ENCODE peak calls at places on chromosomes 13 and 19, in four cellular contexts. One of them, this sample, is unnamed.

GRCh38 chr13:29859971-29860370 is 9.6 kb upstream of the UBL3 start:
- DNase-seq in frontal cortex: no peak
- DNase-seq in GM23338: no peak
- DNase-seq in HuH-7.5: no peak
- DNase-seq in this sample: no peak

GRCh38 chr13:112859817-112860190 is 109.2 kb upstream of the MCF2L start:
- DNase-seq in frontal cortex: peak
- DNase-seq in GM23338: no peak
- DNase-seq in HuH-7.5: no peak
- DNase-seq in this sample: peak

GRCh38 chr19:52336976-52337375 is 933 bp downstream of the ZNF610 start:
- DNase-seq in frontal cortex: no peak
- DNase-seq in GM23338: peak
- DNase-seq in HuH-7.5: no peak
- DNase-seq in this sample: no peak

GRCh38 chr19:18153555-18154134 is 682 bp downstream of the PIK3R2 start:
- DNase-seq in frontal cortex: no peak
- DNase-seq in GM23338: peak
- DNase-seq in HuH-7.5: no peak
- DNase-seq in this sample: no peak

GRCh38 chr13:35787937-35788336 is 311.4 kb upstream of the MAB21L1 start:
- DNase-seq in frontal cortex: no peak
- DNase-seq in GM23338: peak
- DNase-seq in HuH-7.5: no peak
- DNase-seq in this sample: no peak

GRCh38 chr19:49863935-49864320 is 3.4 kb downstream of the PNKP start:
- DNase-seq in frontal cortex: no peak
- DNase-seq in GM23338: no peak
- DNase-seq in HuH-7.5: no peak
- DNase-seq in this sample: no peak

GRCh38 chr13:102440259-102440936 is 38.5 kb upstream of the FGF14 start:
- DNase-seq in frontal cortex: no peak
- DNase-seq in GM23338: no peak
- DNase-seq in HuH-7.5: no peak
- DNase-seq in this sample: no peak

GRCh38 chr19:10471909-10472308 is 31.2 kb downstream of the KEAP1 start:
- DNase-seq in frontal cortex: no peak
- DNase-seq in GM23338: peak
- DNase-seq in HuH-7.5: peak
- DNase-seq in this sample: no peak

GRCh38 chr13:93328943-93329342 is 102.3 kb downstream of the GPC6 start:
- DNase-seq in frontal cortex: no peak
- DNase-seq in GM23338: no peak
- DNase-seq in HuH-7.5: no peak
- DNase-seq in this sample: no peak

GRCh38 chr13:98910501-98910951 is 67.3 kb downstream of the DOCK9 start:
- DNase-seq in frontal cortex: no peak
- DNase-seq in GM23338: no peak
- DNase-seq in HuH-7.5: no peak
- DNase-seq in this sample: no peak

GRCh38 chr19:50649433-50650391 is at the start of gene C19orf81:
- DNase-seq in frontal cortex: no peak
- DNase-seq in GM23338: peak
- DNase-seq in HuH-7.5: no peak
- DNase-seq in this sample: no peak

GRCh38 chr13:36453518-36453917 is 21.2 kb downstream of the CCNA1 start:
- DNase-seq in frontal cortex: no peak
- DNase-seq in GM23338: peak
- DNase-seq in HuH-7.5: no peak
- DNase-seq in this sample: no peak

GRCh38 chr19:13835791-13836723 is 40.8 kb downstream of the ZSWIM4 start:
- DNase-seq in frontal cortex: no peak
- DNase-seq in GM23338: no peak
- DNase-seq in HuH-7.5: no peak
- DNase-seq in this sample: no peak

GRCh38 chr19:57560049-57560491 is 407 bp upstream of the ZNF550 start:
- DNase-seq in frontal cortex: no peak
- DNase-seq in GM23338: no peak
- DNase-seq in HuH-7.5: no peak
- DNase-seq in this sample: no peak

GRCh38 chr13:108214511-108215383 is 589 bp downstream of the LIG4 start:
- DNase-seq in frontal cortex: peak
- DNase-seq in GM23338: peak
- DNase-seq in HuH-7.5: no peak
- DNase-seq in this sample: peak

GRCh38 chr19:11617207-11618062 is 20.2 kb downstream of the ZNF627 start:
- DNase-seq in frontal cortex: no peak
- DNase-seq in GM23338: no peak
- DNase-seq in HuH-7.5: no peak
- DNase-seq in this sample: no peak

GRCh38 chr19:23052349-23052748 is 49.4 kb upstream of the ZNF728 start:
- DNase-seq in frontal cortex: no peak
- DNase-seq in GM23338: peak
- DNase-seq in HuH-7.5: no peak
- DNase-seq in this sample: no peak

GRCh38 chr19:49437231-49437630 is 4.1 kb downstream of the SLC17A7 start:
- DNase-seq in frontal cortex: no peak
- DNase-seq in GM23338: no peak
- DNase-seq in HuH-7.5: no peak
- DNase-seq in this sample: no peak

GRCh38 chr13:39783051-39783450 is 127.6 kb downstream of the COG6 start:
- DNase-seq in frontal cortex: no peak
- DNase-seq in GM23338: no peak
- DNase-seq in HuH-7.5: no peak
- DNase-seq in this sample: no peak

GRCh38 chr19:43700368-43701015 is 15.4 kb upstream of the IRGC start:
- DNase-seq in frontal cortex: peak
- DNase-seq in GM23338: no peak
- DNase-seq in HuH-7.5: no peak
- DNase-seq in this sample: peak

GRCh38 chr19:50330365-50331078 is 1.3 kb upstream of the KCNC3 start:
- DNase-seq in frontal cortex: peak
- DNase-seq in GM23338: peak
- DNase-seq in HuH-7.5: peak
- DNase-seq in this sample: peak

GRCh38 chr13:72346716-72347115 is 380.7 kb downstream of the MZT1 start:
- DNase-seq in frontal cortex: no peak
- DNase-seq in GM23338: no peak
- DNase-seq in HuH-7.5: no peak
- DNase-seq in this sample: no peak

GRCh38 chr19:5926641-5927438 is 12.8 kb downstream of the CAPS start:
- DNase-seq in frontal cortex: peak
- DNase-seq in GM23338: no peak
- DNase-seq in HuH-7.5: no peak
- DNase-seq in this sample: no peak

GRCh38 chr19:6402058-6402457 is 9.1 kb upstream of the GTF2F1 start:
- DNase-seq in frontal cortex: no peak
- DNase-seq in GM23338: no peak
- DNase-seq in HuH-7.5: no peak
- DNase-seq in this sample: no peak

GRCh38 chr19:58581227-58582141 is 8.3 kb upstream of the MZF1 start:
- DNase-seq in frontal cortex: peak
- DNase-seq in GM23338: peak
- DNase-seq in HuH-7.5: no peak
- DNase-seq in this sample: peak

GRCh38 chr13:76715621-76716020 is 170.6 kb downstream of the KCTD12 start:
- DNase-seq in frontal cortex: no peak
- DNase-seq in GM23338: peak
- DNase-seq in HuH-7.5: no peak
- DNase-seq in this sample: no peak

GRCh38 chr13:59452189-59452588 is 711.5 kb downstream of the DIAPH3 start:
- DNase-seq in frontal cortex: no peak
- DNase-seq in GM23338: no peak
- DNase-seq in HuH-7.5: no peak
- DNase-seq in this sample: no peak

GRCh38 chr13:111622051-111622531 is 301.6 kb downstream of the TEX29 start:
- DNase-seq in frontal cortex: no peak
- DNase-seq in GM23338: no peak
- DNase-seq in HuH-7.5: no peak
- DNase-seq in this sample: no peak

GRCh38 chr19:29873024-29873800 is 61.4 kb downstream of the CCNE1 start:
- DNase-seq in frontal cortex: peak
- DNase-seq in GM23338: peak
- DNase-seq in HuH-7.5: peak
- DNase-seq in this sample: no peak

GRCh38 chr19:2517881-2518601 is 42.1 kb downstream of the GADD45B start:
- DNase-seq in frontal cortex: no peak
- DNase-seq in GM23338: no peak
- DNase-seq in HuH-7.5: no peak
- DNase-seq in this sample: no peak

GRCh38 chr19:49212302-49212701 is 54.7 kb downstream of the TRPM4 start:
- DNase-seq in frontal cortex: no peak
- DNase-seq in GM23338: no peak
- DNase-seq in HuH-7.5: no peak
- DNase-seq in this sample: no peak

GRCh38 chr19:46180701-46181385 is 32.8 kb downstream of the IGFL2 start:
- DNase-seq in frontal cortex: no peak
- DNase-seq in GM23338: no peak
- DNase-seq in HuH-7.5: no peak
- DNase-seq in this sample: no peak

GRCh38 chr13:29501674-29502073 is 93.8 kb downstream of the SLC7A1 start:
- DNase-seq in frontal cortex: no peak
- DNase-seq in GM23338: no peak
- DNase-seq in HuH-7.5: no peak
- DNase-seq in this sample: no peak

GRCh38 chr13:20129076-20129475 is 31.8 kb downstream of the GJA3 start:
- DNase-seq in frontal cortex: no peak
- DNase-seq in GM23338: no peak
- DNase-seq in HuH-7.5: no peak
- DNase-seq in this sample: no peak

GRCh38 chr19:43781630-43782310 is 997 bp upstream of the KCNN4 start:
- DNase-seq in frontal cortex: no peak
- DNase-seq in GM23338: no peak
- DNase-seq in HuH-7.5: no peak
- DNase-seq in this sample: no peak